ENCODE peak calls at places on chromosomes 4 and X, in six cellular contexts. K is cardiac muscle cell, O is HCT116, M is Peyer's patch, W is tibial nerve, B is heart left ventricle. D is an unnamed sample.
A peak's percentile ranks its signal among the peaks of the same experiment; 100 is the strongest.

GRCh38 chrX:96480081-96480480 is 204.6 kb upstream of the DIAPH2 start:
- DNase-seq in W (no peak), K (peak; percentile 1), B (no peak), O (no peak), M (no peak), D (no peak)

GRCh38 chrX:48971325-48972213 is at the start of gene KCND1:
- DNase-seq in B (peak; percentile 36), O (no peak), W (peak; percentile 19), M (no peak), K (peak; percentile 81), D (no peak)

GRCh38 chrX:38811515-38812239 is 10.4 kb downstream of the MID1IP1 start:
- DNase-seq in W (no peak), M (no peak), K (no peak), B (no peak), O (no peak), D (peak; percentile 49)

GRCh38 chr4:48739560-48740019 is 40.5 kb downstream of the FRYL start:
- DNase-seq in W (no peak), K (peak; percentile 42), B (no peak), M (no peak), O (no peak), D (no peak)

GRCh38 chr4:158295053-158295452 is 84.8 kb downstream of the TMEM144 start:
- DNase-seq in O (no peak), M (no peak), B (no peak), W (no peak), K (no peak), D (no peak)

GRCh38 chr4:88953400-88953799 is 103.6 kb downstream of the FAM13A start:
- DNase-seq in W (no peak), O (no peak), B (no peak), M (no peak), K (peak; percentile 46), D (no peak)

GRCh38 chr4:39635023-39635422 is 3.6 kb downstream of the SMIM14 start:
- DNase-seq in W (no peak), K (no peak), M (no peak), O (no peak), B (no peak), D (no peak)

GRCh38 chr4:77028241-77028640 is 47.5 kb downstream of the CCNI start:
- DNase-seq in K (no peak), B (no peak), W (no peak), M (no peak), O (no peak), D (no peak)

GRCh38 chr4:159495515-159496236 is 392.8 kb downstream of the RAPGEF2 start:
- DNase-seq in O (no peak), W (no peak), B (no peak), K (peak; percentile 42), M (no peak), D (no peak)

GRCh38 chrX:123060986-123061385 is 123.1 kb upstream of the GRIA3 start:
- DNase-seq in M (no peak), B (no peak), W (no peak), K (no peak), O (no peak), D (no peak)

GRCh38 chr4:2891294-2891693 is 47.6 kb downstream of the ADD1 start:
- DNase-seq in O (no peak), B (no peak), M (no peak), W (no peak), K (peak; percentile 74), D (no peak)

DNA sequence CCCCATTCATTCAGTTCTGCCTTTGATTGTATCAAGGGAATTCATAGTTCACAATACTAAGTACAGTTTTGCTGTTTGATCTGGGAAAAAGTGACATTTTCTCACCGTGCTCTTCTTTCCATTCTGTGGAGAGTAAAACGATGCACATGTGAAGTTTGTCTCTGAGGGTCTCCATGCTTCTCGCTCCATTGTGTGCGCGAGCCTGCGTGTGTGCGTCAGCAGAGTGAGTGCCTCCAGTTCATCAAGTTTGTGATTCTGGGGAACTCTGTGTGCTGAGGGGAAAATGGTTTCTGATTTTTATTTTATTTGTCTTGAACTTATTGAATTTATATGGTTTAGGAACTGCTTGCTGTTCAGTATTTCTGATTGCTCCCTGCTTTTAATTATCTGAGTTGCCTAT is 2.0 kb downstream of the STK26 start:
- DNase-seq in M (no peak), K (no peak), B (no peak), O (no peak), W (no peak), D (no peak)
- H3K4me3 ChIP-seq in M (no peak overlapping the region), K (peak overlapping the region; percentile 80), B (no peak overlapping the region), O (no peak overlapping the region), W (no peak overlapping the region), D (peak overlapping the region; percentile 73)

DNA sequence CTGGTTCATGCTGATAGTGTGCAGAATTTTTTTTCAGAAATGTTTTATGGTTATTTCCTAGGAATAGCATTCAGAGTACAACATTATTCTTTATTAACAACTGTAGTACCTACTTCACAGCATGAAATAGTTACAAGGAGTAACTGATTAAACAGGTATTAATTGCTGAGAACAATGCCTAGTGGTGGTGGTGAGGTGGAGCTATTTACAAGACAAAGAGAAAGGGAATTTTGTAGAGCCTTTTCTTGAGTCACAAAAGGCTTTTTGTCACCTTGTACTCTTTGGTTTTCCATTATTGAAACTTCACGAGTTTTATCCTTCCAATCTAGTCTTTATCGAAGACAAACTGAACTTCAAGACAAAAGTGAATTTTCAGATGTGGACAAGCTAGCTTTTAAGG is 27.5 kb downstream of the OFD1 start:
- DNase-seq in O (no peak), B (no peak), M (no peak), W (no peak), K (no peak), D (no peak)
- H3K27ac ChIP-seq in O (no peak overlapping the region), B (no peak overlapping the region), M (no peak overlapping the region), W (no peak overlapping the region), K (no peak overlapping the region), D (no peak overlapping the region)

DNA sequence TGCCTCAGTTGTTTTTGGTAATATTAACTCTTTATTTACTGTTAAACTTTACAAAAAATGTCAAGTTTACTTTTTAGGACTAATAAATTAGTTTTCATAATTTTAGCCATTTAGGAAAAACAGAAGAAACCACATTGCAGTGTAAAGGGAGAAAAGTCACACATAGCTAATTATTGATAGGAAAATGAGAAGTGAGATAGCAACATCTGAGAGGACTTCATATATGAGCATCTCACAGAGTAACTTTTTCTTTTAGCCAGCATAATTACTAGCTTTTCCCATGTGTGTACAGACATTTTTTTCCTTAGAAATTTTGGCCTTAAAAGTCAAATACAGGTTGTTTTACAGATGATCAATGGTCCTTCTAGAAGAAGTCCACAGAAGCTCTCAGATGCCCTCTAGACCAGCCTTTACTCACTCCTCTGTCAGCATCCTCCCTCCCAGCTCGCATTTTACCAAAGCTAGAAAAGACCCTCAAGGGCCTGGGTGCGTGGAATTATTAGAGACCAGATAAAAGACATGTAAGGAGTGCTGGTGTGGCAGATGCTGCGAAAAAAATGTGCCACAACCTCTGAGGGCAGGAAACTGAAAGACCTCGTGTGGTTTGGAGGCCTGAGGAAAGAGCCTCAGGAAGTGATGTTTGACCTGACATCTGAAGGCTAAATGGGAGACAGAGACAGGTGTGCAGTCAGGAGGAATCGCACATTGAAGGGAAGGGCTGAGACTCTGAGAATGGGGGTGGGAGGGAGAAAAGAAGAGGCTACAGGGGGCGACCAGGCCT is 156.9 kb downstream of the CBR4 start:
- DNase-seq in B (no peak), K (no peak), M (no peak), W (no peak), O (no peak), D (peak; percentile 19)
- H3K4me1 ChIP-seq in B (peaks cover 95% of the 10 kb centered on the region), K (peaks cover 31% of the 10 kb centered on the region), M (peaks cover 25% of the 10 kb centered on the region), W (no peaks in the 10 kb centered on the region), O (no peaks in the 10 kb centered on the region), D (no peaks in the 10 kb centered on the region)

GRCh38 chr4:152257601-152258066 is 278.3 kb downstream of the FBXW7 start:
- DNase-seq in B (no peak), M (no peak), O (no peak), K (peak; percentile 20), W (no peak), D (no peak)

GRCh38 chr4:152256996-152257395 is 278.9 kb downstream of the FBXW7 start:
- DNase-seq in M (no peak), B (no peak), W (no peak), O (no peak), K (no peak), D (no peak)

GRCh38 chr4:152259866-152260265 is 276.0 kb downstream of the FBXW7 start:
- DNase-seq in W (no peak), K (no peak), O (no peak), B (no peak), M (no peak), D (no peak)

GRCh38 chr4:152258391-152258790 is 277.5 kb downstream of the FBXW7 start:
- DNase-seq in O (no peak), B (no peak), M (no peak), K (no peak), W (no peak), D (no peak)

DNA sequence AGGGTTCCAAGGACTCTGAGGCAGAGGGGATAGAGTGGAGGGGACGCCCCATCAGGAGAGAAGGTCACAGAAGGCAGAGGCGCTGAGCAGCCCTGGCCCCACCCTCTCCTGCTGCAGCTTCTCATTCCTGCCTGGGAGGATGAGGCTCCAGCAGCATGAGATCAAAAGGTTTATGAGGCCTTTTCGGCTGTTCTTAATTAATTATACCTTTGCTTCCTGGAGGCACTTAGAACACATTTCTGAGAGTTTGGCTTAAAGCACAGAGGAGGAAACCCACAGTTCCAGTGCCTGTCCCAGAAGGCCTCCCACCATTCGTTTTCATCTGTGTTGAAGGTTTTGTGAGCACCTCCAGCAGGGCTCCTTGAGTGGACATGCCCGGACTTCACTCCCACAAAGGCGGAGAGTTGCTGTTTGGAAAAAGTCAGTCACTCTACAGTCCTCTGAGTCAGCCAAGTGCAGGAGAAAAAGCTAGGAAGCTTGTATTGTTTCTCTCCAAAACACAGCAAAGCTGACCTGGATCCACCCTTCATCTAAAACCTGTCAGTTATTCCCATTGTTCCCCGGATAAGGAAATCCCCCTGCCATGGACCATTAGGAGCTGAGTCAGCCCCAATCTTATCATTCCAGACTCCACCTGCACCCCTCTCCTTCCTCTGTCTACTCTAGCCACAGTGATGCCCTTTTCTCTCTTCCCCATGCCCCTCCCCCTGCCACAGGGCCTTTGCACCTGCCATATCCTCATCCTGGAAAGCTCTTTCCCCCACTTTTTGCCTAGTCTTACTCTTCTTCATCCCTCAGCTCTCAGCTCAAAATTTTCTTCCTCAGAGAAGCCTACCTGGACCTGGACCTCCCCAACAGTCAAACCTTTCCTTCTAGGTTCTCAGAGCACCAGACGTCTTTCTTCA is 276.8 kb downstream of the FBXW7 start:
- DNase-seq in M (no peak), O (peak; percentile 48), K (peak; percentile 42), B (no peak), W (no peak), D (no peak)
- H3K4me3 ChIP-seq in M (no peak overlapping the region), O (peak overlapping the region; percentile 3), K (no peak overlapping the region), B (no peak overlapping the region), W (no peak overlapping the region), D (no peak overlapping the region)

DNA sequence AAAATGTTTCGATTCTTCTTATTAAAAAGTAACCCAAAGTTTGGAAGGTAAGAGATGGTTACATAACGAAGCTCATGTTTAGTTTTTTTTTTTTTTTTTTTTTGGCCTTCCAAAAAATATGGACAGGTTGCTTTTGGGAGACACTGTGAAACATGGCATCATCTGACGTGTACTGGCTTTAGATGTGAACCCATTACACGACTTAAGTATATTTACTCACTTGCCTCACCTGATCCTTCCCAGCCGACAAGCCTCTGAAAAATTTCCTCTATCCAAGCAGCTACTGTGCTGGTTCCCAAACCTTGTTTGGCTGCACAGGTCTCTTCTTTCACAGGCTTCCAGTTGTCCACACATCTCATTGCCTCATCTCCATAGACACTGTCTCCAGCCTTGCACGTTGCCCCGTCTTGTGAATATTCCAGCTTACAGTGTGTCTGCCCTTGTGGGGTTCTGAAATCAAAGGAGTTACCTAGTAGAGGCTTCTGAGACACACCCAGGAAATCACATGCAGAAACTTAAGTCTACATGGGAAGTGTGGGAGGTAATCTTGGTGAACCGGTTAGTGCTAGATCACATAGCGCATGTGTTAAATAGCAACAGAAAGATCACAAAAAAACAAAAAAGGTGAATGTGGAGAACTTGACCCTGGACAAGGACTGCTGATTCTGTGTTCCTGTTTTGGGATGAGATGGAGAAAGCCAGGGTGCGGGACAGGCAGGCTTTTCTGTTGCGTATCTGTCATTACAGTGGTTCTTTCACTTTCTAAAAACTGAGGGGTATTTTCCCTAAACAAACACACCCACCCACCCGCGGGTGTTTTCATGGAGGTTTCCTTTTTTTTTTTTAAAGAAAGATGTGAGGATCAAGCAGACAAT is 328.6 kb downstream of the ARHGAP10 start:
- DNase-seq in W (no peak), B (no peak), K (no peak), O (no peak), M (no peak), D (no peak)
- H3K27ac ChIP-seq in W (no peak overlapping the region), B (peak overlapping the region; percentile 23), K (no peak overlapping the region), O (no peak overlapping the region), M (peak overlapping the region; percentile 2), D (peak overlapping the region; percentile 81)

D was measured in CD4-positive, CD25-positive, alpha-beta regulatory T cell.